ENCODE peak calls at places on chromosomes 4 and X, in five cellular contexts. F is IMR-90, X is psoas muscle, Z is PC-9, S is fibroblast of the aortic adventitia. C is an unnamed sample.

GRCh38 chr4:129246850-129247542 is 151.0 kb downstream of the C4orf33 start:
- DNase-seq in F (no peak), X (no peak), Z (no peak), S (no peak), C (no peak)

GRCh38 chr4:2798399-2799301 is 5.8 kb downstream of the SH3BP2 start:
- DNase-seq in F (no peak), X (peak; percentile 82), Z (peak; percentile 96), S (no peak), C (no peak)

GRCh38 chrX:6041630-6042029 is 187.0 kb downstream of the NLGN4X start:
- DNase-seq in F (no peak), X (no peak), Z (no peak), S (peak; percentile 0), C (no peak)

GRCh38 chr4:76718806-76719205 is 179.1 kb downstream of the SOWAHB start:
- DNase-seq in F (no peak), X (no peak), Z (no peak), S (no peak), C (no peak)

GRCh38 chr4:23392860-23393458 is 496.9 kb downstream of the PPARGC1A start:
- DNase-seq in F (no peak), X (no peak), Z (no peak), S (no peak), C (no peak)

GRCh38 chr4:83285022-83285387 is 407 bp upstream of the COQ2 start:
- DNase-seq in F (peak; percentile 29), X (no peak), Z (no peak), S (peak; percentile 58), C (no peak)

GRCh38 chrX:68045008-68045577 is 388.2 kb downstream of the OPHN1 start:
- DNase-seq in F (peak; percentile 40), X (no peak), Z (no peak), S (no peak), C (no peak)

GRCh38 chrX:149647505-149647904 is 15.9 kb upstream of the TMEM185A start:
- DNase-seq in F (no peak), X (no peak), Z (no peak), S (no peak), C (no peak)

GRCh38 chr4:11543710-11544109 is 115.0 kb upstream of the HS3ST1 start:
- DNase-seq in F (peak; percentile 83), X (no peak), Z (peak; percentile 20), S (peak; percentile 93), C (no peak)

GRCh38 chr4:151530230-151530629 is 121.3 kb downstream of the FHIP1A start:
- DNase-seq in F (no peak), X (no peak), Z (no peak), S (no peak), C (no peak)

GRCh38 chr4:164748375-164748774 is 5.6 kb upstream of the SMIM31 start:
- DNase-seq in F (peak; percentile 19), X (no peak), Z (no peak), S (peak; percentile 50), C (no peak)

GRCh38 chrX:35251229-35251628 is 308.6 kb downstream of the FAM47B start:
- DNase-seq in F (no peak), X (no peak), Z (no peak), S (no peak), C (no peak)

GRCh38 chr4:119103263-119103662 is 32.4 kb upstream of the MYOZ2 start:
- DNase-seq in F (peak; percentile 99), X (peak; percentile 58), Z (no peak), S (peak; percentile 99), C (peak; percentile 98)

GRCh38 chr4:118032691-118033090 is 1.6 kb upstream of the NDST3 start:
- DNase-seq in F (peak; percentile 20), X (no peak), Z (peak; percentile 17), S (no peak), C (no peak)

GRCh38 chr4:105060628-105061027 is 86.0 kb upstream of the TET2 start:
- DNase-seq in F (peak; percentile 31), X (no peak), Z (no peak), S (peak; percentile 38), C (no peak)

GRCh38 chr4:151717909-151718613 is 42.7 kb downstream of the GATB start:
- DNase-seq in F (no peak), X (no peak), Z (no peak), S (peak; percentile 13), C (no peak)

GRCh38 chr4:168662297-168662985 is 165.6 kb downstream of the PALLD start:
- DNase-seq in F (no peak), X (no peak), Z (no peak), S (no peak), C (no peak)

GRCh38 chr4:16450031-16450430 is 223.8 kb upstream of the TAPT1 start:
- DNase-seq in F (no peak), X (no peak), Z (no peak), S (no peak), C (no peak)

GRCh38 chrX:34875204-34875603 is 67.4 kb upstream of the FAM47B start:
- DNase-seq in F (peak; percentile 75), X (no peak), Z (no peak), S (peak; percentile 72), C (peak; percentile 14)

GRCh38 chr4:48739560-48740019 is 40.5 kb downstream of the FRYL start:
- DNase-seq in F (no peak), X (no peak), Z (no peak), S (no peak), C (no peak)

GRCh38 chrX:66672106-66672505 is 33.2 kb upstream of the EDA2R start:
- DNase-seq in F (peak; percentile 17), X (no peak), Z (no peak), S (no peak), C (no peak)

GRCh38 chr4:3495341-3495975 is 32.4 kb downstream of the DOK7 start:
- DNase-seq in F (no peak), X (no peak), Z (no peak), S (no peak), C (no peak)

GRCh38 chr4:105596676-105597075 is 44.3 kb downstream of the ARHGEF38 start:
- DNase-seq in F (no peak), X (no peak), Z (no peak), S (no peak), C (no peak)

GRCh38 chr4:156634612-156635011 is 337.0 kb downstream of the PDGFC start:
- DNase-seq in F (peak; percentile 21), X (no peak), Z (no peak), S (no peak), C (no peak)

GRCh38 chrX:129523076-129524055 is at the start of gene SMARCA1:
- DNase-seq in F (peak; percentile 63), X (peak; percentile 58), Z (peak; percentile 54), S (peak; percentile 63), C (no peak)

GRCh38 chr4:2583517-2583916 is 47.1 kb downstream of the FAM193A start:
- DNase-seq in F (peak; percentile 41), X (no peak), Z (peak; percentile 18), S (peak; percentile 72), C (peak; percentile 14)

GRCh38 chr4:24262084-24262483 is 322.3 kb downstream of the DHX15 start:
- DNase-seq in F (no peak), X (no peak), Z (no peak), S (no peak), C (no peak)

GRCh38 chrX:129576539-129576938 is 36.5 kb downstream of the OCRL start:
- DNase-seq in F (no peak), X (no peak), Z (no peak), S (no peak), C (no peak)

GRCh38 chr4:107685740-107686139 is 34.3 kb downstream of the PAPSS1 start:
- DNase-seq in F (no peak), X (no peak), Z (no peak), S (no peak), C (no peak)

GRCh38 chr4:142363686-142364085 is 482.4 kb downstream of the INPP4B start:
- DNase-seq in F (no peak), X (no peak), Z (no peak), S (no peak), C (no peak)

GRCh38 chr4:5752803-5753184 is 41.8 kb downstream of the EVC start:
- DNase-seq in F (no peak), X (no peak), Z (no peak), S (no peak), C (no peak)

GRCh38 chrX:22589845-22590244 is 317.1 kb downstream of the CBLL2 start:
- DNase-seq in F (no peak), X (no peak), Z (no peak), S (no peak), C (no peak)

GRCh38 chr4:157994863-157995262 is 178.0 kb downstream of the GASK1B start:
- DNase-seq in F (no peak), X (no peak), Z (no peak), S (no peak), C (no peak)

GRCh38 chr4:183404016-183404415 is 40.4 kb upstream of the CDKN2AIP start:
- DNase-seq in F (no peak), X (no peak), Z (no peak), S (no peak), C (no peak)
- H3K4me3 ChIP-seq in F (no peak overlapping the region), X (no peak overlapping the region), Z (no peak overlapping the region), S (no peak overlapping the region), C (no peak overlapping the region)

GRCh38 chr4:80362578-80363181 is 27.1 kb downstream of the CFAP299 start:
- DNase-seq in F (peak; percentile 51), X (no peak), Z (peak; percentile 30), S (peak; percentile 57), C (peak; percentile 5)
- TF ChIP-seq CTCF in F (peak; percentile 75), X (peak; percentile 42), Z (peak; percentile 66), S (peak; percentile 79), C (peak; percentile 80)

GRCh38 chr4:133145241-133145640 is 3.9 kb upstream of the PCDH10 start:
- DNase-seq in F (no peak), X (no peak), Z (no peak), S (no peak), C (no peak)

GRCh38 chr4:133146574-133147198 is 2.4 kb upstream of the PCDH10 start:
- DNase-seq in F (peak; percentile 40), X (peak; percentile 34), Z (peak; percentile 40), S (peak; percentile 56), C (no peak)

GRCh38 chr4:133147365-133147821 is 1.7 kb upstream of the PCDH10 start:
- DNase-seq in F (no peak), X (no peak), Z (no peak), S (no peak), C (no peak)

GRCh38 chr4:133145758-133146157 is 3.3 kb upstream of the PCDH10 start:
- DNase-seq in F (no peak), X (no peak), Z (no peak), S (no peak), C (no peak)

DNA sequence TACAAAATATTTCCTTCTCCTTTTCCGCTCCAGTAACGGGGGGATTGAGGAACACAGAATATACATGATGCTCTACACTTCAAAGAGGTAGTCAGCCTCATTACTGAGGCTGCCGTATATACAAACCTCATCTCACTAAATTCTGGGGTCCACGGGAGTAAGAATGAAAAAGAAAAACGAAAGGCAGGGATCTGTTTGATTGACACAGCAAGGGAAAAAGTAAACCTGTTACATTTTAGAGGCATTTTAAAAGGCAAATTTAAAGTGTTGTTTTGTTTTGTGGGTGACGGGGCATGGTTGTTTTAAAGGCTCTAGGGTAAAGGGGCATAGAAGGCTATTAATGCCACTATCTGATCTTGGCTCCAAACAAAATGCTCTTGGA is 2.9 kb upstream of the PCDH10 start:
- DNase-seq in F (no peak), X (no peak), Z (no peak), S (no peak), C (no peak)
- H3K4me3 ChIP-seq in F (no peak overlapping the region), X (peak overlapping the region; percentile 62), Z (no peak overlapping the region), S (peak overlapping the region; percentile 56), C (no peak overlapping the region)

DNA sequence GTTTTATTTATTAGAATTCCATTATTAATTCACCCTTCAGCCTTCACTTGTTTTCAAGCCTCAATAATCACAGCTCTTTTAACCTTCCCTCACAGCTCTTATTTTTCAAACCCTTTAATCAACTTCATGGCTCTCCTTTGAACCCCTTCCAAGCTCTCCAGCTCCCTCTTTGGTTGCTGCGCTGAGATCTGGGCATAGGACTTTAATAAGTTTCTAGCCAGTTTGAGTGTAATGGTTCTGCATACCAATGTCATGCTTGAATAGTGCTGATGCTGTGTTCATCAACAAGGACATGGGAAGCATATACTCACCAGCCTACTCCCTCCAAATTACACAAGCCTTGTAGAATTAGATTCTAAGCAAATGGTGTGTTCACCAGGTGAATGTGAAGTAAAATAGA is 3.5 kb upstream of the RNF212 start:
- DNase-seq in F (no peak), X (no peak), Z (no peak), S (peak; percentile 17), C (no peak)
- TF ChIP-seq CTCF in F (no peak), X (no peak), Z (no peak), S (peak; percentile 17), C (peak; percentile 25)